ENCODE peak calls at places on chromosomes 7 and 10, in seven cellular contexts. P, J, S, C, I, N and X are unnamed samples.

GRCh38 chr7:51067757-51068156 is 248.9 kb downstream of the COBL start:
- DNase-seq in I (no peak), P (no peak), N (no peak), S (peak), J (peak), C (peak), X (no peak)

GRCh38 chr7:99407849-99408346 is 499 bp downstream of the PDAP1 start:
- DNase-seq in I (no peak), S (no peak), P (no peak), N (no peak), J (peak), C (peak), X (no peak)

GRCh38 chr10:100744136-100744979 is 1.0 kb upstream of the PAX2 start:
- DNase-seq in J (no peak), C (peak), I (no peak), S (no peak), P (no peak), N (no peak), X (no peak)

GRCh38 chr7:122123746-122124145 is 20.3 kb downstream of the AASS start:
- DNase-seq in S (no peak), C (no peak), N (no peak), I (no peak), P (no peak), J (no peak), X (no peak)

GRCh38 chr10:99917963-99918825 is 91.6 kb downstream of the DNMBP start:
- DNase-seq in J (no peak), I (no peak), C (peak), N (no peak), S (no peak), P (peak), X (no peak)

GRCh38 chr10:19999440-19999839 is 183.2 kb downstream of the PLXDC2 start:
- DNase-seq in N (no peak), P (no peak), S (no peak), I (no peak), J (no peak), C (no peak), X (no peak)

GRCh38 chr7:55522268-55522902 is 49.9 kb downstream of the VOPP1 start:
- DNase-seq in I (no peak), N (no peak), S (no peak), J (no peak), C (no peak), P (no peak), X (no peak)

GRCh38 chr7:112938895-112939588 is 147.6 kb downstream of the GPR85 start:
- DNase-seq in P (no peak), I (peak), S (peak), N (no peak), J (peak), C (peak), X (peak)

GRCh38 chr10:2173328-2173727 is 436.0 kb upstream of the ADARB2 start:
- DNase-seq in N (no peak), C (peak), J (no peak), I (no peak), S (no peak), P (no peak), X (no peak)

GRCh38 chr7:156558198-156558597 is 82.4 kb upstream of the RNF32 start:
- DNase-seq in P (no peak), S (no peak), I (no peak), C (no peak), N (no peak), J (no peak), X (no peak)

GRCh38 chr10:122449153-122449552 is 5.3 kb upstream of the ARMS2 start:
- DNase-seq in C (no peak), N (no peak), J (no peak), P (no peak), I (no peak), S (no peak), X (no peak)

GRCh38 chr10:54484186-54484585 is 316.8 kb downstream of the PCDH15 start:
- DNase-seq in C (no peak), S (no peak), I (no peak), J (no peak), P (no peak), N (no peak), X (no peak)

GRCh38 chr10:43203491-43204393 is 63.1 kb downstream of the RASGEF1A start:
- DNase-seq in N (no peak), I (peak), J (no peak), S (peak), C (peak), P (no peak), X (peak)

GRCh38 chr10:22308390-22308789 is 7.8 kb upstream of the COMMD3 start:
- DNase-seq in P (no peak), I (peak), J (no peak), N (peak), S (no peak), C (no peak), X (no peak)

GRCh38 chr7:131244259-131244852 is 83.3 kb upstream of the MKLN1 start:
- DNase-seq in P (peak), J (peak), I (no peak), S (no peak), C (peak), N (no peak), X (no peak)

GRCh38 chr10:70494966-70495365 is 16.4 kb downstream of the PALD1 start:
- DNase-seq in N (no peak), C (no peak), I (no peak), P (no peak), S (no peak), J (no peak), X (no peak)

GRCh38 chr7:16645593-16646426 is at the start of the genes ANKMY2 and BZW2:
- DNase-seq in N (peak), P (peak), I (peak), C (peak), J (peak), S (peak), X (peak)

GRCh38 chr7:842436-843031 is 10.3 kb downstream of the SUN1 start:
- DNase-seq in J (no peak), I (no peak), C (peak), N (no peak), S (no peak), P (no peak), X (no peak)
- TF ChIP-seq TAF1 in J (no peak), I (no peak), C (no peak), N (no peak), S (no peak), P (no peak), X (no peak)

GRCh38 chr7:155303897-155304296 is 6.2 kb downstream of the INSIG1 start:
- DNase-seq in J (no peak), N (no peak), S (no peak), C (no peak), P (no peak), I (no peak), X (no peak)
- TF ChIP-seq TAF1 in J (no peak), N (no peak), S (no peak), C (no peak), P (no peak), I (no peak), X (no peak)

GRCh38 chr10:31803606-31804195 is 124.9 kb downstream of the ARHGAP12 start:
- DNase-seq in I (no peak), J (no peak), P (no peak), C (no peak), S (no peak), N (no peak), X (no peak)
- TF ChIP-seq TAF1 in I (no peak), J (no peak), P (no peak), C (no peak), S (no peak), N (no peak), X (no peak)

DNA sequence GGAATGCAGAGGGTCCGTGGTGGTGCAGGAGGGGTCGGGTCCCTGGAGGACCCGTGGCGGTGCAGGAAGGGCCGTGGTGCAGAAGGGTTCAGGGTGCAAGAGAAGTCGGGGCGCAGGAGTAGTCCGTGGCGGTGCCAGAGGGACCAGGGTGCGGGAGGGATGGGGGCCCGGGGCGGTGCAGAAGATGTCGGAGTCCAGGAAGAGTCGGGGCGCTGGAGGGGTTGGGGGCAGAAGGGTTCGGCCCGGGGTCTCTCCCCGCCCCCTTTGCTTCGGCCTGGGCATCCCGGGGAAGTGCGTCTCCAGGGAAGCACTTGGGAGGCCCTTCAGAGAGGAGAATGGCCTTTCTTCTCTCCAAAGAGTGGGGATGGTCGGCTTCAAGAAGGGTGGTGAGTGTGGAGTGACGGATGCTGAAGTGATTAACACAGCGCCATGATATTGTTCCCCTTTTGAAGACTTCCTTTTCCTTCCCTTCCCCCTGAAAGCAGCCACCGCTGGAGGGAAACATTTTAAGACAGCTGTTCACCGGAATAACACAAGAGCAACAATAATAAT is 997 bp downstream of the WDR37 start:
- DNase-seq in N (no peak), P (no peak), S (no peak), J (no peak), C (no peak), I (no peak), X (no peak)
- TF ChIP-seq TAF1 in N (no peak), P (no peak), S (no peak), J (no peak), C (no peak), I (no peak), X (no peak)

DNA sequence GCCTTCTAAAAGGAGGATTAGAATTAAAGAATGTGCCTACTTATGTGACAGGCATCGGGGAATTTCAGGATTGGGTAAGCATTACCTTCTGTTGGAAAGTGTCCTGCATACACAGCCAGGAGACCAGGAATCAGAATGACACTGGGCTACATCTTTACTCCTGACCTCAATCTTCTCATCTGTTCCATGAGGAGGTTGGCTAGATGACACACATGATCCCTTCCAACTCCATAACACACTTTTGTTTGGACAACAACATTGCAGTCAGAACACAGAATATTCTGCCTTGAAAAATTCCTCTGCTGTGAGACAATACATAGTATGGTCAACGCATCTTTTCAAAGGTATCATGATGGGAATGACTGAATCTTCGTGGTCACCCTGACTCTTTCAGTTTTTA is 1281.2 kb upstream of the SORCS1 start:
- DNase-seq in N (no peak), P (no peak), I (no peak), J (no peak), C (no peak), S (no peak), X (no peak)
- TF ChIP-seq TAF1 in N (no peak), P (no peak), I (no peak), J (no peak), C (no peak), S (no peak), X (no peak)

GRCh38 chr10:117311261-117311660 is 64.0 kb downstream of the PDZD8 start:
- DNase-seq in J (no peak), S (no peak), N (no peak), I (no peak), C (no peak), P (no peak), X (no peak)
- TF ChIP-seq TAF1 in J (no peak), S (no peak), N (no peak), I (no peak), C (no peak), P (no peak), X (no peak)

GRCh38 chr10:13969118-13969791 is 361.5 kb downstream of the FRMD4A start:
- DNase-seq in I (no peak), S (no peak), N (no peak), C (no peak), P (no peak), J (no peak), X (no peak)
- TF ChIP-seq TAF1 in I (no peak), S (no peak), N (no peak), C (no peak), P (no peak), J (no peak), X (no peak)